ENCODE peak calls at places on chromosome 13, in seven cellular contexts. One of them, this sample, is unnamed.

GRCh38 chr13:113933901-113934300 is 40.0 kb downstream of the C13orf46 start:
- DNase-seq in endodermal cell: no peak
- DNase-seq in HL-60: no peak
- DNase-seq in pancreas: no peak
- DNase-seq in SK-N-SH: no peak
- DNase-seq in fibroblast of lung: no peak
- DNase-seq in tibial artery: peak; percentile 18
- DNase-seq in this sample: no peak

GRCh38 chr13:31105020-31105800 is 56.5 kb downstream of the HSPH1 start:
- DNase-seq in endodermal cell: peak; percentile 55
- DNase-seq in fibroblast of lung: peak; percentile 15
- DNase-seq in SK-N-SH: no peak
- DNase-seq in HL-60: no peak
- DNase-seq in pancreas: no peak
- DNase-seq in tibial artery: no peak
- DNase-seq in this sample: no peak

GRCh38 chr13:26011996-26012688 is 39.7 kb downstream of the SHISA2 start:
- DNase-seq in endodermal cell: no peak
- DNase-seq in fibroblast of lung: peak; percentile 38
- DNase-seq in tibial artery: no peak
- DNase-seq in SK-N-SH: no peak
- DNase-seq in HL-60: no peak
- DNase-seq in pancreas: no peak
- DNase-seq in this sample: no peak

GRCh38 chr13:111187879-111188643 is 73.0 kb downstream of the ARHGEF7 start:
- DNase-seq in pancreas: no peak
- DNase-seq in SK-N-SH: no peak
- DNase-seq in tibial artery: no peak
- DNase-seq in HL-60: peak; percentile 37
- DNase-seq in fibroblast of lung: peak; percentile 72
- DNase-seq in endodermal cell: no peak
- DNase-seq in this sample: no peak

GRCh38 chr13:25963681-25964080 is 88.1 kb downstream of the SHISA2 start:
- DNase-seq in fibroblast of lung: no peak
- DNase-seq in endodermal cell: no peak
- DNase-seq in SK-N-SH: peak; percentile 63
- DNase-seq in HL-60: no peak
- DNase-seq in pancreas: no peak
- DNase-seq in tibial artery: no peak
- DNase-seq in this sample: no peak

GRCh38 chr13:61954092-61954491 is 538.4 kb upstream of the PCDH20 start:
- DNase-seq in pancreas: no peak
- DNase-seq in SK-N-SH: peak; percentile 14
- DNase-seq in HL-60: no peak
- DNase-seq in endodermal cell: no peak
- DNase-seq in tibial artery: no peak
- DNase-seq in fibroblast of lung: peak; percentile 5
- DNase-seq in this sample: no peak

GRCh38 chr13:29753593-29754485 is 96.6 kb downstream of the UBL3 start:
- DNase-seq in tibial artery: no peak
- DNase-seq in HL-60: no peak
- DNase-seq in endodermal cell: no peak
- DNase-seq in SK-N-SH: no peak
- DNase-seq in fibroblast of lung: peak; percentile 52
- DNase-seq in pancreas: no peak
- DNase-seq in this sample: no peak

GRCh38 chr13:110116072-110116487 is 190.9 kb downstream of the COL4A1 start:
- DNase-seq in HL-60: peak; percentile 77
- DNase-seq in pancreas: peak; percentile 42
- DNase-seq in fibroblast of lung: no peak
- DNase-seq in SK-N-SH: peak; percentile 65
- DNase-seq in endodermal cell: peak; percentile 91
- DNase-seq in tibial artery: peak; percentile 43
- DNase-seq in this sample: no peak

GRCh38 chr13:71870036-71870435 is 3.0 kb upstream of the DACH1 start:
- DNase-seq in endodermal cell: peak; percentile 62
- DNase-seq in tibial artery: no peak
- DNase-seq in fibroblast of lung: no peak
- DNase-seq in HL-60: no peak
- DNase-seq in SK-N-SH: no peak
- DNase-seq in pancreas: no peak
- DNase-seq in this sample: no peak

GRCh38 chr13:80341771-80342271 is 895 bp upstream of the SPRY2 start:
- DNase-seq in SK-N-SH: peak; percentile 80
- DNase-seq in HL-60: peak; percentile 76
- DNase-seq in pancreas: peak; percentile 56
- DNase-seq in tibial artery: peak; percentile 35
- DNase-seq in endodermal cell: peak; percentile 87
- DNase-seq in fibroblast of lung: peak; percentile 68
- DNase-seq in this sample: no peak

GRCh38 chr13:24134772-24135171 is 25.7 kb upstream of the SPATA13 start:
- DNase-seq in endodermal cell: no peak
- DNase-seq in pancreas: no peak
- DNase-seq in tibial artery: no peak
- DNase-seq in HL-60: no peak
- DNase-seq in fibroblast of lung: peak; percentile 64
- DNase-seq in SK-N-SH: no peak
- DNase-seq in this sample: no peak

GRCh38 chr13:74771964-74772363 is 637.8 kb upstream of the KLF12 start:
- DNase-seq in endodermal cell: no peak
- DNase-seq in HL-60: no peak
- DNase-seq in fibroblast of lung: peak; percentile 87
- DNase-seq in tibial artery: no peak
- DNase-seq in SK-N-SH: no peak
- DNase-seq in pancreas: no peak
- DNase-seq in this sample: peak; percentile 61
- H3K4me3 ChIP-seq in endodermal cell: no peak overlapping the region
- H3K4me3 ChIP-seq in HL-60: no peak overlapping the region
- H3K4me3 ChIP-seq in fibroblast of lung: no peak overlapping the region
- H3K4me3 ChIP-seq in tibial artery: no peak overlapping the region
- H3K4me3 ChIP-seq in SK-N-SH: no peak overlapping the region
- H3K4me3 ChIP-seq in pancreas: no peak overlapping the region
- H3K4me3 ChIP-seq in this sample: no peak overlapping the region

DNA sequence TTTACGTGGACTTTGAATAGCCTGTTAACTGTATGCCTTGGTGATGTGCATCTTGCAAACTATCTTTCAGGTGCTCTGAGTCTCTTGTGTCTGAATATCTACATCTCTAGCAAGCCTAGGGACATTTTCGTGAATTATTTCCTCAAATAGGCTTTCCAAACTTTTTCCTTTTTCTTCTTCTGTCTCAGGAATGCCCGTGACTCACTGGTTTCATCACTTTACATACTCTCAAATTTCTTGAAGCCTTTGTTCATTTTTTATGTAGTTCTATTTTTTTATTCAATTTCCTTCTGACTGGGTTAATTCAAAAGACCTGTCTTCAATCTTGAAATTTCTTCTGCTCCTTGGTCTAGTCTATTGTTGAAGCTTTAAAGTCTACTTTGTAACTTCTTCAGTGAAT is 332.2 kb downstream of the OXGR1 start:
- DNase-seq in endodermal cell: no peak
- DNase-seq in SK-N-SH: no peak
- DNase-seq in fibroblast of lung: no peak
- DNase-seq in tibial artery: no peak
- DNase-seq in HL-60: no peak
- DNase-seq in pancreas: no peak
- DNase-seq in this sample: no peak
- TF ChIP-seq CTCF in endodermal cell: no peak
- TF ChIP-seq CTCF in SK-N-SH: no peak
- TF ChIP-seq CTCF in fibroblast of lung: no peak
- TF ChIP-seq CTCF in tibial artery: no peak
- TF ChIP-seq CTCF in HL-60: no peak
- TF ChIP-seq CTCF in pancreas: no peak
- TF ChIP-seq CTCF in this sample: no peak

GRCh38 chr13:106246817-106247216 is 288.6 kb downstream of the EFNB2 start:
- DNase-seq in endodermal cell: no peak
- DNase-seq in fibroblast of lung: no peak
- DNase-seq in HL-60: no peak
- DNase-seq in pancreas: no peak
- DNase-seq in tibial artery: no peak
- DNase-seq in SK-N-SH: no peak
- DNase-seq in this sample: no peak
- H3K4me3 ChIP-seq in endodermal cell: no peak overlapping the region
- H3K4me3 ChIP-seq in fibroblast of lung: no peak overlapping the region
- H3K4me3 ChIP-seq in HL-60: no peak overlapping the region
- H3K4me3 ChIP-seq in pancreas: no peak overlapping the region
- H3K4me3 ChIP-seq in tibial artery: no peak overlapping the region
- H3K4me3 ChIP-seq in SK-N-SH: no peak overlapping the region
- H3K4me3 ChIP-seq in this sample: no peak overlapping the region

GRCh38 chr13:34941835-34942731 is at the start of gene NBEA:
- DNase-seq in tibial artery: peak; percentile 48
- DNase-seq in endodermal cell: peak; percentile 93
- DNase-seq in SK-N-SH: peak; percentile 94
- DNase-seq in fibroblast of lung: peak; percentile 63
- DNase-seq in HL-60: peak; percentile 75
- DNase-seq in pancreas: peak; percentile 88
- DNase-seq in this sample: no peak
- TF ChIP-seq CTCF in tibial artery: peak; percentile 24
- TF ChIP-seq CTCF in endodermal cell: peak; percentile 56
- TF ChIP-seq CTCF in SK-N-SH: no peak
- TF ChIP-seq CTCF in fibroblast of lung: peak; percentile 7
- TF ChIP-seq CTCF in HL-60: no peak
- TF ChIP-seq CTCF in pancreas: no peak
- TF ChIP-seq CTCF in this sample: peak; percentile 12

GRCh38 chr13:20721058-20721453 is 17.6 kb downstream of the IL17D start:
- DNase-seq in tibial artery: no peak
- DNase-seq in SK-N-SH: no peak
- DNase-seq in pancreas: no peak
- DNase-seq in fibroblast of lung: no peak
- DNase-seq in endodermal cell: no peak
- DNase-seq in HL-60: no peak
- DNase-seq in this sample: no peak

GRCh38 chr13:20718958-20719566 is 15.6 kb downstream of the IL17D start:
- DNase-seq in tibial artery: no peak
- DNase-seq in SK-N-SH: no peak
- DNase-seq in HL-60: no peak
- DNase-seq in endodermal cell: no peak
- DNase-seq in pancreas: no peak
- DNase-seq in fibroblast of lung: no peak
- DNase-seq in this sample: no peak

GRCh38 chr13:20720499-20720898 is 17.0 kb downstream of the IL17D start:
- DNase-seq in tibial artery: no peak
- DNase-seq in HL-60: no peak
- DNase-seq in fibroblast of lung: no peak
- DNase-seq in pancreas: no peak
- DNase-seq in SK-N-SH: no peak
- DNase-seq in endodermal cell: no peak
- DNase-seq in this sample: no peak

GRCh38 chr13:20719783-20720182 is 16.3 kb downstream of the IL17D start:
- DNase-seq in endodermal cell: no peak
- DNase-seq in SK-N-SH: no peak
- DNase-seq in tibial artery: no peak
- DNase-seq in pancreas: no peak
- DNase-seq in fibroblast of lung: no peak
- DNase-seq in HL-60: no peak
- DNase-seq in this sample: no peak

GRCh38 chr13:20721454-20722357 is 18.2 kb downstream of the IL17D start:
- DNase-seq in tibial artery: peak; percentile 60
- DNase-seq in SK-N-SH: peak; percentile 67
- DNase-seq in HL-60: no peak
- DNase-seq in fibroblast of lung: peak; percentile 66
- DNase-seq in endodermal cell: peak; percentile 82
- DNase-seq in pancreas: no peak
- DNase-seq in this sample: no peak
- H3K4me3 ChIP-seq in tibial artery: peak overlapping the region; percentile 48
- H3K4me3 ChIP-seq in SK-N-SH: peak overlapping the region; percentile 46
- H3K4me3 ChIP-seq in HL-60: peak overlapping the region; percentile 39
- H3K4me3 ChIP-seq in fibroblast of lung: peak overlapping the region; percentile 19
- H3K4me3 ChIP-seq in endodermal cell: peak overlapping the region; percentile 69
- H3K4me3 ChIP-seq in pancreas: peak overlapping the region; percentile 40
- H3K4me3 ChIP-seq in this sample: peak overlapping the region; percentile 44

DNA sequence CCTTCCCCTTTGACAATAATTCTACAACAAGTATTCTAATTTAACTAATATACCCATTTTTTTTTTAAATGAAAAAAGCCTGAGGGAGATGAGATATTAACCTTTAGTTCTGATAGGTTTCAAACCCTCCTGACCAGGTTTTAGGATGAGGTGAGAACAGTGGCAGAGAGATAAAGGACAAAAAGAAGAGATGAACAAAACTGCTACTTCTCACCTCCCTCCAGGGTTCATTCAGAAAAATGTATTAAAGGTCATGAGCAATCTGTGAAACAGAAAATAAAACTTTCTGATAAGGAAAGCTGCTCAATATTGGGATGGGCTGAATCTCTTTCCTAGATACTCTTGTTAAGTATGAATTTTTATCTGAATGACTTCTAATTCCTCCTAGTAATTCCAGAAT is 24.1 kb downstream of the SERPINE3 start:
- DNase-seq in endodermal cell: no peak
- DNase-seq in SK-N-SH: no peak
- DNase-seq in tibial artery: no peak
- DNase-seq in fibroblast of lung: no peak
- DNase-seq in HL-60: no peak
- DNase-seq in pancreas: no peak
- DNase-seq in this sample: no peak
- TF ChIP-seq CTCF in endodermal cell: no peak
- TF ChIP-seq CTCF in SK-N-SH: no peak
- TF ChIP-seq CTCF in tibial artery: no peak
- TF ChIP-seq CTCF in fibroblast of lung: no peak
- TF ChIP-seq CTCF in HL-60: no peak
- TF ChIP-seq CTCF in pancreas: no peak
- TF ChIP-seq CTCF in this sample: no peak

DNA sequence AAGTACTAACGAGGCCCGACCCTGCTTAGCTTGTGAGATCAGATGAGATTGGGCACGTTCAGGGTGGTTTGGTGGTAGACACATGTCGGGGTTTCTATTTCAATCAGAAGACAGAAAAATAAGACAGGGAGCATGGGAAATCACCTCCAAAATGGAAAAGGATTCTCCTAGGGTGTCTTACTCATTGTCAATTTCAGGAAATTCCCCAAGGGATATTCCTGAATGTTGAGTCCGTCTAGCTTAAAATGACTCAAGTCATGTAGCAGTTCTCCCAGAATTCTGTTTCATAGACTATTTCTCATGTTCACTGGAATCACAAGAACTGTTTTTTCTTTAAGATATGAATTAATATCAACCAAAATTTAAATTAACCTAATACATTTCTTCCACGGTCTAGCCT is 380.1 kb downstream of the EFNB2 start:
- DNase-seq in HL-60: no peak
- DNase-seq in tibial artery: no peak
- DNase-seq in pancreas: no peak
- DNase-seq in SK-N-SH: no peak
- DNase-seq in endodermal cell: no peak
- DNase-seq in fibroblast of lung: peak; percentile 67
- DNase-seq in this sample: no peak
- H3K4me3 ChIP-seq in HL-60: no peak overlapping the region
- H3K4me3 ChIP-seq in tibial artery: no peak overlapping the region
- H3K4me3 ChIP-seq in pancreas: no peak overlapping the region
- H3K4me3 ChIP-seq in SK-N-SH: no peak overlapping the region
- H3K4me3 ChIP-seq in endodermal cell: no peak overlapping the region
- H3K4me3 ChIP-seq in fibroblast of lung: no peak overlapping the region
- H3K4me3 ChIP-seq in this sample: no peak overlapping the region

DNA sequence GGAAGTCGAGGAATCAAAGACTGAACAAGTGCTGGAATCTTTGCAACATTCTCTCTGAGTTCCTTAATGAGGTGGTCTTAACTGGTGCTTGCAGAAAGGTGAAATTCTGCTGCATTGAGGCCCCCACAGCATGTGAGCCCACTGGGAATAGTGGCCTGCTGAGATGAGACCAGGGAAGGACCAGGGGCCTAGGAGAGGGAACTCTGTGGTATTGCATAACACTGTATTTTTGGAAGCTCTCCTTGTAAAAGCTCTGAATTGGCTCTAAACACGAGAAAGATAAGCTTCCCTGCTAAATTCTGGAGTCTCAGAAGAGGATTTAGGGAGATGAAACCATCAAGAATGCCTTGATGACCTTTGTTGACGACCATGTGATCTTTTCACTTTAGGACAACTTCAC is 100.4 kb upstream of the TSC22D1 start:
- DNase-seq in pancreas: no peak
- DNase-seq in endodermal cell: no peak
- DNase-seq in tibial artery: no peak
- DNase-seq in fibroblast of lung: no peak
- DNase-seq in SK-N-SH: no peak
- DNase-seq in HL-60: no peak
- DNase-seq in this sample: no peak
- TF ChIP-seq CTCF in pancreas: no peak
- TF ChIP-seq CTCF in endodermal cell: no peak
- TF ChIP-seq CTCF in tibial artery: no peak
- TF ChIP-seq CTCF in fibroblast of lung: no peak
- TF ChIP-seq CTCF in SK-N-SH: no peak
- TF ChIP-seq CTCF in HL-60: no peak
- TF ChIP-seq CTCF in this sample: no peak

This sample was measured in AG04449.